ENCODE peak calls at places on chromosomes 1 and 21, in six cellular contexts. S is activated T-helper 1 cell treated with Interleukin-2 at 50 U/mL for 16 hours; W is Ammon's horn; P is stimulated activated CD4-positive, alpha-beta T cell treated with anti-CD3 and anti-CD28 coated beads, Interleukin-4, amount 100 ng/mL, for 48 hours; Y is activated T-cell treated with anti-CD3 and anti-CD28 coated beads for 48 hours; G is activated gamma-delta T cell. H is an unnamed sample.

GRCh38 chr1:59730759-59731478 is 83.8 kb upstream of the HOOK1 start:
- DNase-seq in S (no peak), W (peak; percentile 59), P (no peak), Y (no peak), G (no peak), H (no peak)

GRCh38 chr1:155049651-155050559 is 1.2 kb upstream of the ADAM15 start:
- DNase-seq in S (no peak), W (no peak), P (no peak), Y (no peak), G (no peak), H (no peak)

GRCh38 chr1:217462159-217462558 is 168.7 kb downstream of the GPATCH2 start:
- DNase-seq in S (no peak), W (no peak), P (no peak), Y (no peak), G (no peak), H (no peak)

GRCh38 chr1:242224426-242224825 is 225.5 kb upstream of the MAP1LC3C start:
- DNase-seq in S (no peak), W (no peak), P (no peak), Y (no peak), G (no peak), H (no peak)

GRCh38 chr1:7009741-7010525 is 224.7 kb downstream of the CAMTA1 start:
- DNase-seq in S (no peak), W (no peak), P (no peak), Y (no peak), G (no peak), H (no peak)

GRCh38 chr1:16073490-16074104 is at the start of gene FAM131C:
- DNase-seq in S (peak; percentile 20), W (no peak), P (peak; percentile 33), Y (peak; percentile 48), G (peak; percentile 29), H (peak; percentile 77)

GRCh38 chr1:229508823-229509337 is 739 bp upstream of the NUP133 start:
- DNase-seq in S (no peak), W (peak; percentile 8), P (no peak), Y (no peak), G (no peak), H (no peak)

GRCh38 chr1:234509457-234510328 is 30.7 kb upstream of the TARBP1 start:
- DNase-seq in S (no peak), W (no peak), P (no peak), Y (no peak), G (no peak), H (no peak)

GRCh38 chr21:35478096-35479080 is 429.3 kb upstream of the RUNX1 start:
- DNase-seq in S (no peak), W (peak; percentile 42), P (no peak), Y (no peak), G (no peak), H (no peak)

GRCh38 chr1:84363019-84363418 is 35.3 kb upstream of the DNASE2B start:
- DNase-seq in S (no peak), W (no peak), P (no peak), Y (no peak), G (no peak), H (no peak)